ENCODE peak calls at places on chromosomes 11 and 22, in five cellular contexts. One of them, this sample, is unnamed.

GRCh38 chr11:71454470-71455113 is 1.6 kb downstream of the NADSYN1 start:
- DNase-seq in fibroblast of pulmonary artery: no peak
- DNase-seq in activated CD8-positive, alpha-beta T cell treated with anti-CD3 and anti-CD28 coated beads for 36 hours: peak
- DNase-seq in GM23338: no peak
- DNase-seq in hippocampal formation: no peak
- DNase-seq in this sample: peak

GRCh38 chr11:111063711-111064110 is 181.8 kb upstream of the POU2AF2 start:
- DNase-seq in activated CD8-positive, alpha-beta T cell treated with anti-CD3 and anti-CD28 coated beads for 36 hours: no peak
- DNase-seq in fibroblast of pulmonary artery: no peak
- DNase-seq in GM23338: no peak
- DNase-seq in hippocampal formation: peak
- DNase-seq in this sample: no peak

GRCh38 chr22:36398602-36399472 is 11.1 kb upstream of the MYH9 start:
- DNase-seq in GM23338: no peak
- DNase-seq in fibroblast of pulmonary artery: peak
- DNase-seq in hippocampal formation: no peak
- DNase-seq in activated CD8-positive, alpha-beta T cell treated with anti-CD3 and anti-CD28 coated beads for 36 hours: no peak
- DNase-seq in this sample: no peak

GRCh38 chr11:3181722-3182461 is 16.8 kb upstream of the OSBPL5 start:
- DNase-seq in hippocampal formation: no peak
- DNase-seq in activated CD8-positive, alpha-beta T cell treated with anti-CD3 and anti-CD28 coated beads for 36 hours: no peak
- DNase-seq in fibroblast of pulmonary artery: no peak
- DNase-seq in GM23338: no peak
- DNase-seq in this sample: no peak

GRCh38 chr22:44351685-44352377 is 39.1 kb upstream of the SHISAL1 start:
- DNase-seq in hippocampal formation: peak
- DNase-seq in activated CD8-positive, alpha-beta T cell treated with anti-CD3 and anti-CD28 coated beads for 36 hours: peak
- DNase-seq in GM23338: peak
- DNase-seq in fibroblast of pulmonary artery: peak
- DNase-seq in this sample: peak

GRCh38 chr22:50296658-50297490 is 10.6 kb downstream of the PLXNB2 start:
- DNase-seq in activated CD8-positive, alpha-beta T cell treated with anti-CD3 and anti-CD28 coated beads for 36 hours: no peak
- DNase-seq in GM23338: no peak
- DNase-seq in fibroblast of pulmonary artery: no peak
- DNase-seq in hippocampal formation: no peak
- DNase-seq in this sample: no peak

GRCh38 chr22:24540470-24540869 is 14.5 kb downstream of the GUCD1 start:
- DNase-seq in fibroblast of pulmonary artery: no peak
- DNase-seq in activated CD8-positive, alpha-beta T cell treated with anti-CD3 and anti-CD28 coated beads for 36 hours: no peak
- DNase-seq in hippocampal formation: no peak
- DNase-seq in GM23338: no peak
- DNase-seq in this sample: no peak

GRCh38 chr11:72354356-72355115 is 79.8 kb downstream of the CLPB start:
- DNase-seq in hippocampal formation: no peak
- DNase-seq in activated CD8-positive, alpha-beta T cell treated with anti-CD3 and anti-CD28 coated beads for 36 hours: no peak
- DNase-seq in fibroblast of pulmonary artery: peak
- DNase-seq in GM23338: peak
- DNase-seq in this sample: no peak

GRCh38 chr22:23192133-23192532 is 11.8 kb downstream of the BCR start:
- DNase-seq in GM23338: peak
- DNase-seq in fibroblast of pulmonary artery: no peak
- DNase-seq in hippocampal formation: no peak
- DNase-seq in activated CD8-positive, alpha-beta T cell treated with anti-CD3 and anti-CD28 coated beads for 36 hours: no peak
- DNase-seq in this sample: peak

This sample was measured in left kidney.